ENCODE peak calls at places on chromosome 4, in four cellular contexts. N, Q, X and B are unnamed samples.

GRCh38 chr4:109648266-109648996 is 54.8 kb downstream of the CASP6 start:
- DNase-seq in N (no peak), Q (no peak), X (peak), B (no peak)

GRCh38 chr4:119034276-119035008 is 101.2 kb upstream of the MYOZ2 start:
- DNase-seq in N (no peak), Q (no peak), X (no peak), B (no peak)

GRCh38 chr4:8274772-8275241 is 5.3 kb downstream of the HTRA3 start:
- DNase-seq in N (peak), Q (peak), X (no peak), B (no peak)

GRCh38 chr4:37279894-37280592 is 35.5 kb downstream of the NWD2 start:
- DNase-seq in N (no peak), Q (no peak), X (no peak), B (no peak)

GRCh38 chr4:81518762-81519427 is 47.2 kb upstream of the RASGEF1B start:
- DNase-seq in N (no peak), Q (no peak), X (no peak), B (no peak)

GRCh38 chr4:37865450-37865849 is 25.4 kb upstream of the TBC1D1 start:
- DNase-seq in N (no peak), Q (no peak), X (no peak), B (no peak)

GRCh38 chr4:56692576-56692975 is 11.5 kb upstream of the HOPX start:
- DNase-seq in N (no peak), Q (no peak), X (no peak), B (no peak)

GRCh38 chr4:1205641-1206298 is 33.4 kb upstream of the SPON2 start:
- DNase-seq in N (no peak), Q (no peak), X (no peak), B (no peak)

GRCh38 chr4:140764785-140765392 is 8.7 kb upstream of the TBC1D9 start:
- DNase-seq in N (no peak), Q (peak), X (no peak), B (no peak)

GRCh38 chr4:175536852-175537453 is 275.1 kb downstream of the GPM6A start:
- DNase-seq in N (peak), Q (peak), X (no peak), B (no peak)

GRCh38 chr4:165604181-165604580 is 225.4 kb downstream of the CPE start:
- DNase-seq in N (no peak), Q (no peak), X (no peak), B (no peak)

GRCh38 chr4:105990933-105991332 is 95.7 kb downstream of the NPNT start:
- DNase-seq in N (no peak), Q (no peak), X (no peak), B (no peak)

GRCh38 chr4:26215725-26216124 is 105.1 kb upstream of the RBPJ start:
- DNase-seq in N (no peak), Q (no peak), X (no peak), B (no peak)

GRCh38 chr4:127844605-127845116 is 36.0 kb upstream of the PLK4 start:
- DNase-seq in N (no peak), Q (peak), X (no peak), B (no peak)

GRCh38 chr4:185238261-185238681 is 28.9 kb downstream of the SNX25 start:
- DNase-seq in N (no peak), Q (no peak), X (no peak), B (no peak)

GRCh38 chr4:120731561-120731960 is 191.0 kb downstream of the PRDM5 start:
- DNase-seq in N (no peak), Q (no peak), X (no peak), B (no peak)

GRCh38 chr4:3651267-3651846 is 114.8 kb upstream of the ADRA2C start:
- DNase-seq in N (no peak), Q (no peak), X (no peak), B (no peak)

GRCh38 chr4:139152249-139152648 is 24.8 kb downstream of the ELF2 start:
- DNase-seq in N (no peak), Q (no peak), X (no peak), B (no peak)

GRCh38 chr4:108080752-108081151 is 88.0 kb downstream of the LEF1 start:
- DNase-seq in N (no peak), Q (no peak), X (peak), B (no peak)

GRCh38 chr4:52864816-52865215 is 2.7 kb downstream of the RASL11B start:
- DNase-seq in N (no peak), Q (no peak), X (no peak), B (no peak)